ENCODE peak calls at places on chromosome 4, in five cellular contexts. P is NCI-H1105, G is M059J, H is stromal cell of bone marrow, V is HFFc6. S is an unnamed sample.

GRCh38 chr4:120085705-120086104 is 19.1 kb upstream of the MAD2L1 start:
- DNase-seq in G (peak; percentile 25), H (no peak), P (no peak), V (no peak), S (no peak)

GRCh38 chr4:67765928-67766327 is 11.7 kb upstream of the GNRHR start:
- DNase-seq in V (no peak), P (no peak), H (no peak), G (no peak), S (no peak)

GRCh38 chr4:72568959-72569718 is at the start of gene ADAMTS3:
- DNase-seq in H (no peak), V (no peak), G (peak; percentile 33), P (peak; percentile 39), S (peak; percentile 31)

GRCh38 chr4:142707397-142707796 is 138.7 kb downstream of the INPP4B start:
- DNase-seq in V (no peak), P (no peak), H (no peak), G (no peak), S (no peak)

GRCh38 chr4:80172203-80172602 is 25.1 kb upstream of the PRDM8 start:
- DNase-seq in H (no peak), V (no peak), P (no peak), G (no peak), S (no peak)

GRCh38 chr4:179615704-179616103 is 2173.5 kb upstream of the AGA start:
- DNase-seq in H (no peak), G (no peak), V (no peak), P (no peak), S (no peak)

GRCh38 chr4:177569443-177569842 is 127.2 kb upstream of the AGA start:
- DNase-seq in G (no peak), H (no peak), V (peak; percentile 0), P (no peak), S (no peak)

GRCh38 chr4:75686346-75686745 is 13.1 kb upstream of the G3BP2 start:
- DNase-seq in H (no peak), P (no peak), G (no peak), V (no peak), S (no peak)

GRCh38 chr4:108681321-108681809 is 31.0 kb downstream of the OSTC start:
- DNase-seq in V (no peak), H (no peak), P (no peak), G (no peak), S (no peak)

GRCh38 chr4:85381968-85382367 is 93.0 kb upstream of the ARHGAP24 start:
- DNase-seq in V (no peak), P (no peak), G (no peak), H (no peak), S (no peak)

S was measured in COR-L47.